ENCODE peak calls at places on chromosome 5, in five cellular contexts. T is SJSA1, O is pancreas, J is PC-3, R is lung. E is an unnamed sample.

GRCh38 chr5:150409638-150410523 is 2.8 kb downstream of the CD74 start:
- DNase-seq in T (peak; percentile 86), O (peak; percentile 86), J (peak; percentile 93), R (peak; percentile 91), E (peak; percentile 46)

GRCh38 chr5:170173227-170173626 is 59.6 kb upstream of the C5orf58 start:
- DNase-seq in T (no peak), O (no peak), J (peak; percentile 86), R (no peak), E (no peak)

GRCh38 chr5:87581661-87582060 is 168.9 kb upstream of the CCNH start:
- DNase-seq in T (no peak), O (no peak), J (no peak), R (no peak), E (no peak)

GRCh38 chr5:112685929-112686328 is 51.8 kb upstream of the APC start:
- DNase-seq in T (no peak), O (no peak), J (no peak), R (no peak), E (no peak)

GRCh38 chr5:112419050-112419595 is at the start of gene EPB41L4A:
- DNase-seq in T (peak; percentile 36), O (peak; percentile 26), J (no peak), R (no peak), E (no peak)

GRCh38 chr5:105953616-105954015 is 1717.1 kb downstream of the EFNA5 start:
- DNase-seq in T (no peak), O (no peak), J (no peak), R (no peak), E (no peak)

GRCh38 chr5:157143127-157143959 is 678 bp upstream of the MED7 start:
- DNase-seq in T (no peak), O (peak; percentile 50), J (no peak), R (peak; percentile 51), E (no peak)

GRCh38 chr5:43203373-43203772 is 11.3 kb downstream of the NIM1K start:
- DNase-seq in T (no peak), O (no peak), J (peak; percentile 98), R (no peak), E (no peak)

GRCh38 chr5:167634432-167634831 is 657.0 kb upstream of the WWC1 start:
- DNase-seq in T (no peak), O (no peak), J (no peak), R (no peak), E (peak; percentile 68)

GRCh38 chr5:82975396-82975795 is 101.8 kb downstream of the TMEM167A start:
- DNase-seq in T (no peak), O (no peak), J (no peak), R (no peak), E (no peak)

GRCh38 chr5:153565822-153566221 is 75.4 kb downstream of the GRIA1 start:
- DNase-seq in T (no peak), O (no peak), J (peak; percentile 60), R (no peak), E (peak; percentile 22)

GRCh38 chr5:161544350-161544765 is 2.2 kb downstream of the GABRB2 start:
- DNase-seq in T (peak; percentile 12), O (no peak), J (peak; percentile 33), R (no peak), E (no peak)

GRCh38 chr5:53366245-53366644 is 114.2 kb upstream of the FST start:
- DNase-seq in T (no peak), O (no peak), J (peak; percentile 86), R (no peak), E (peak; percentile 83)

GRCh38 chr5:149652697-149653096 is 71.4 kb downstream of the ARHGEF37 start:
- DNase-seq in T (no peak), O (no peak), J (no peak), R (no peak), E (no peak)

GRCh38 chr5:151719228-151719861 is 32.6 kb upstream of the SPARC start:
- DNase-seq in T (no peak), O (no peak), J (peak; percentile 54), R (no peak), E (no peak)

GRCh38 chr5:34944460-34945047 is 15.2 kb downstream of the DNAJC21 start:
- DNase-seq in T (no peak), O (no peak), J (no peak), R (no peak), E (no peak)

GRCh38 chr5:77852514-77853352 is 76.6 kb upstream of the TBCA start:
- DNase-seq in T (peak; percentile 47), O (peak; percentile 41), J (no peak), R (no peak), E (no peak)

GRCh38 chr5:139910901-139911300 is 115.3 kb downstream of the PSD2 start:
- DNase-seq in T (no peak), O (no peak), J (no peak), R (no peak), E (no peak)

GRCh38 chr5:120852222-120852860 is 388.2 kb downstream of the PRR16 start:
- DNase-seq in T (no peak), O (no peak), J (no peak), R (no peak), E (no peak)

GRCh38 chr5:139574641-139575312 is 13.6 kb downstream of the UBE2D2 start:
- DNase-seq in T (peak; percentile 32), O (no peak), J (peak; percentile 60), R (no peak), E (no peak)

GRCh38 chr5:173395257-173395932 is 67.2 kb upstream of the STC2 start:
- DNase-seq in T (no peak), O (no peak), J (peak; percentile 60), R (no peak), E (no peak)

GRCh38 chr5:128234928-128235641 is 151.5 kb downstream of the SLC12A2 start:
- DNase-seq in T (no peak), O (no peak), J (no peak), R (no peak), E (no peak)

GRCh38 chr5:107388111-107388861 is 282.5 kb downstream of the EFNA5 start:
- DNase-seq in T (peak; percentile 95), O (no peak), J (peak; percentile 75), R (no peak), E (peak; percentile 62)

GRCh38 chr5:60248900-60249299 is 355.4 kb upstream of the PDE4D start:
- DNase-seq in T (no peak), O (peak; percentile 26), J (no peak), R (no peak), E (no peak)

GRCh38 chr5:82349651-82350050 is 71.5 kb upstream of the RPS23 start:
- DNase-seq in T (no peak), O (no peak), J (peak; percentile 28), R (no peak), E (no peak)

GRCh38 chr5:154196955-154197652 is 6.6 kb downstream of the GALNT10 start:
- DNase-seq in T (peak; percentile 69), O (no peak), J (no peak), R (no peak), E (no peak)

GRCh38 chr5:169757016-169757415 is 119.9 kb downstream of the DOCK2 start:
- DNase-seq in T (no peak), O (no peak), J (no peak), R (no peak), E (no peak)

GRCh38 chr5:115838885-115839518 is 2.4 kb downstream of the ATG12 start:
- DNase-seq in T (peak; percentile 62), O (no peak), J (peak; percentile 68), R (no peak), E (no peak)

GRCh38 chr5:127320032-127320945 is 29.7 kb downstream of the MEGF10 start:
- DNase-seq in T (peak; percentile 28), O (peak; percentile 17), J (no peak), R (no peak), E (no peak)

GRCh38 chr5:98031496-98031895 is 742.0 kb upstream of the RGMB start:
- DNase-seq in T (no peak), O (no peak), J (peak; percentile 14), R (no peak), E (no peak)

GRCh38 chr5:133341915-133342710 is 270.2 kb downstream of the FSTL4 start:
- DNase-seq in T (no peak), O (no peak), J (no peak), R (no peak), E (no peak)

GRCh38 chr5:176436641-176437040 is 11.5 kb upstream of the FAF2 start:
- DNase-seq in T (peak; percentile 32), O (no peak), J (peak; percentile 46), R (no peak), E (no peak)

GRCh38 chr5:156529902-156530301 is 202.9 kb downstream of the SGCD start:
- DNase-seq in T (no peak), O (no peak), J (no peak), R (no peak), E (no peak)

GRCh38 chr5:80369521-80369920 is 38.3 kb upstream of the ZFYVE16 start:
- DNase-seq in T (no peak), O (no peak), J (no peak), R (no peak), E (no peak)

GRCh38 chr5:169164481-169164925 is 136.4 kb downstream of the SLIT3 start:
- DNase-seq in T (peak; percentile 99), O (no peak), J (peak; percentile 94), R (no peak), E (no peak)

DNA sequence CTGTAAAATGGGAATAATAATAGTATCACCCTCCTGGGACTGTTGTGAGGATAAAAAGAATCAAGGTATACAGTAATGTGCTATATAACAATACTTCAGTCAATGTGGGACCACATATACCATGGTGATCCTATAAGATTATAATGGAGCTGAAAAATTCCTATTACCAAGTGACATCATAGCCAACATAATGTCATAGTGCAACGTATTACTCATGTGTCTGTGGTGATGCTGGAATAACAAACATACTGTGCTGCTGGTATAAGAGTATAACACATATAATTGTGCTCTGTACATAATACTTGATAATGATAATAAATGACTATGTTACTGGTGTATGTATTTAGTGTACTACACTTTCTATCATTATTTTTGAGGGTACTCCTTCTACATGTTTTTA is 38.1 kb downstream of the LIFR start:
- DNase-seq in T (no peak), O (no peak), J (no peak), R (no peak), E (no peak)
- H3K27ac ChIP-seq in T (no peak overlapping the region), O (no peak overlapping the region), J (no peak overlapping the region), R (no peak overlapping the region), E (no peak overlapping the region)

GRCh38 chr5:93577807-93578178 is 3.2 kb downstream of the NR2F1-AS1 start:
- DNase-seq in T (no peak), O (no peak), J (no peak), R (no peak), E (no peak)

GRCh38 chr5:93579561-93580386 is 1.2 kb downstream of the NR2F1-AS1 start:
- DNase-seq in T (peak; percentile 66), O (no peak), J (peak; percentile 51), R (no peak), E (no peak)

GRCh38 chr5:93578813-93579560 is 2.0 kb downstream of the NR2F1-AS1 start:
- DNase-seq in T (peak; percentile 58), O (no peak), J (peak; percentile 89), R (no peak), E (no peak)

GRCh38 chr5:93576994-93577575 is 3.9 kb downstream of the NR2F1-AS1 start:
- DNase-seq in T (no peak), O (no peak), J (no peak), R (no peak), E (no peak)

GRCh38 chr5:93578179-93578812 is 2.7 kb downstream of the NR2F1-AS1 start:
- DNase-seq in T (no peak), O (no peak), J (no peak), R (no peak), E (no peak)
- H3K27ac ChIP-seq in T (no peak overlapping the region), O (peak overlapping the region; percentile 23), J (peak overlapping the region; percentile 70), R (peak overlapping the region; percentile 89), E (no peak overlapping the region)

GRCh38 chr5:160363122-160363521 is 7.3 kb downstream of the C1QTNF2 start:
- DNase-seq in T (no peak), O (no peak), J (no peak), R (no peak), E (no peak)
- H3K27ac ChIP-seq in T (no peak overlapping the region), O (no peak overlapping the region), J (no peak overlapping the region), R (peak overlapping the region; percentile 55), E (no peak overlapping the region)

GRCh38 chr5:135391869-135392255 is 7.2 kb downstream of the MACROH2A1 start:
- DNase-seq in T (no peak), O (no peak), J (no peak), R (no peak), E (no peak)
- H3K27ac ChIP-seq in T (no peak overlapping the region), O (no peak overlapping the region), J (no peak overlapping the region), R (peak overlapping the region; percentile 85), E (peak overlapping the region; percentile 99)

E was measured in epithelial cell of prostate.